ENCODE peak calls at places on chromosomes 1 and 21, in six cellular contexts. W, I, T, H, E and O are unnamed samples.

GRCh38 chr1:173453982-173454381 is 23.2 kb upstream of the PRDX6 start:
- DNase-seq in I (no peak), W (no peak), H (no peak), E (no peak), T (no peak), O (no peak)

GRCh38 chr1:232423591-232423990 is 206.3 kb downstream of the SIPA1L2 start:
- DNase-seq in T (no peak), E (no peak), H (no peak), I (no peak), W (peak; percentile 56), O (peak; percentile 50)

GRCh38 chr1:16017461-16018303 is at the start of gene HSPB7:
- DNase-seq in H (peak; percentile 96), I (peak; percentile 81), T (no peak), W (peak; percentile 76), E (peak; percentile 62), O (no peak)

GRCh38 chr1:206905295-206906164 is 8.3 kb downstream of the IL24 start:
- DNase-seq in W (peak; percentile 93), H (no peak), E (no peak), I (no peak), T (peak; percentile 51), O (peak; percentile 97)

GRCh38 chr1:192628406-192629057 is 7.4 kb upstream of the RGS13 start:
- DNase-seq in I (no peak), W (no peak), E (no peak), H (no peak), T (no peak), O (no peak)

GRCh38 chr1:96234299-96234698 is 487.3 kb upstream of the PTBP2 start:
- DNase-seq in T (no peak), I (peak; percentile 53), W (peak; percentile 70), E (no peak), H (peak; percentile 38), O (peak; percentile 76)

GRCh38 chr1:198528376-198528775 is 12.1 kb downstream of the ATP6V1G3 start:
- DNase-seq in W (peak; percentile 26), I (no peak), H (no peak), E (no peak), T (no peak), O (peak; percentile 19)

GRCh38 chr1:78649628-78650027 is at the start of gene IFI44:
- DNase-seq in T (peak; percentile 78), I (peak; percentile 90), H (peak; percentile 81), E (peak; percentile 92), W (peak; percentile 85), O (peak; percentile 81)

GRCh38 chr1:14715771-14716170 is 117.3 kb downstream of the KAZN start:
- DNase-seq in H (no peak), I (no peak), E (no peak), W (no peak), T (no peak), O (no peak)

GRCh38 chr1:1124786-1125642 is 9.1 kb upstream of the C1orf159 start:
- DNase-seq in I (peak; percentile 80), H (no peak), W (no peak), T (no peak), E (peak; percentile 89), O (no peak)

GRCh38 chr1:2392071-2392442 is 416 bp downstream of the RER1 start:
- DNase-seq in W (no peak), E (no peak), I (no peak), H (no peak), T (no peak), O (no peak)

GRCh38 chr21:23016617-23017016 is 2018.4 kb downstream of the NCAM2 start:
- DNase-seq in T (no peak), W (no peak), E (no peak), I (no peak), H (no peak), O (peak; percentile 33)

GRCh38 chr1:81543764-81544163 is 257.0 kb upstream of the ADGRL2 start:
- DNase-seq in H (no peak), I (no peak), T (no peak), W (no peak), E (no peak), O (no peak)

GRCh38 chr21:16978309-16978895 is 534.4 kb upstream of the CXADR start:
- DNase-seq in T (no peak), H (no peak), I (no peak), W (no peak), E (no peak), O (no peak)

GRCh38 chr1:8343464-8344001 is 25.6 kb downstream of the SLC45A1 start:
- DNase-seq in T (no peak), W (peak; percentile 97), E (peak; percentile 74), H (peak; percentile 90), I (peak; percentile 76), O (peak; percentile 93)

GRCh38 chr1:201171063-201172036 is 17.1 kb upstream of the TMEM9 start:
- DNase-seq in E (peak; percentile 69), H (peak; percentile 34), T (peak; percentile 52), I (peak; percentile 31), W (peak; percentile 58), O (peak; percentile 32)

GRCh38 chr1:155392898-155393411 is 72.3 kb downstream of the RUSC1 start:
- DNase-seq in T (no peak), W (peak; percentile 29), H (no peak), E (no peak), I (peak; percentile 40), O (no peak)

GRCh38 chr1:211735208-211736170 is 60.1 kb upstream of the NEK2 start:
- DNase-seq in E (peak; percentile 74), H (no peak), W (peak; percentile 88), I (no peak), T (no peak), O (peak; percentile 100)

GRCh38 chr1:25706146-25707089 is 89.8 kb downstream of the MAN1C1 start:
- DNase-seq in W (no peak), T (no peak), I (no peak), E (no peak), H (no peak), O (no peak)

GRCh38 chr1:30048905-30049304 is 674.5 kb downstream of the MATN1 start:
- DNase-seq in I (peak; percentile 17), W (no peak), E (peak; percentile 3), H (no peak), T (no peak), O (no peak)

GRCh38 chr1:30912913-30913652 is 4.5 kb upstream of the SDC3 start:
- DNase-seq in I (peak; percentile 34), E (peak; percentile 68), T (no peak), H (peak; percentile 18), W (no peak), O (no peak)

GRCh38 chr1:232596666-232597303 is 33.1 kb downstream of the SIPA1L2 start:
- DNase-seq in I (no peak), E (no peak), T (no peak), W (no peak), H (no peak), O (no peak)

GRCh38 chr1:16978589-16979474 is 1.6 kb downstream of the MFAP2 start:
- DNase-seq in T (no peak), H (peak; percentile 87), E (no peak), W (peak; percentile 97), I (no peak), O (no peak)

GRCh38 chr1:229758101-229759036 is 132.3 kb downstream of the URB2 start:
- DNase-seq in I (no peak), W (no peak), E (no peak), T (no peak), H (no peak), O (no peak)

GRCh38 chr1:201499795-201500669 is 6.9 kb downstream of the CSRP1 start:
- DNase-seq in T (no peak), W (no peak), I (no peak), H (no peak), E (no peak), O (peak; percentile 45)

GRCh38 chr1:25245809-25246599 is 1.2 kb downstream of the RSRP1 start:
- DNase-seq in T (no peak), W (peak; percentile 62), E (no peak), H (no peak), I (no peak), O (peak; percentile 38)

GRCh38 chr1:1298861-1299685 is 8.7 kb downstream of the ACAP3 start:
- DNase-seq in T (no peak), E (no peak), W (no peak), I (no peak), H (no peak), O (no peak)

DNA sequence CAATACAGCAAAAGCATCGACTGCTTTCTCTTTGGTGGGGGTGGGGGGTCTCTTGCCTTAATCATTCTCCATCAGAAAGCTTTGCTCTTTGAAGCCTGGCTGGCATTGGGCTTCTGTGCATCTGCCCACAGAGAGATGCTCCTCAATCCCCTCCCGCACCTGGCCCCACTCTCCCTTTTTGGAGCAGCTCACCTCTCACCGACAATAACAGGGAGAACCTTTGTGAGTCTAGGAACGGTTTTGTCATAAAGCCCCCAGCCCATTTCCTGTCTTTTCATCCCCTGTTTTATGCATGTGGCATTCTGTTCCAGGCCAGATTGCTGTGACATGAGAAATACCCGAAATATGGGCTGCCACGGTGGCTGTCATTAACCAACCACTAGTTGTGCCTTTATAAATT is 469.0 kb upstream of the VAMP3 start:
- DNase-seq in T (no peak), E (no peak), I (no peak), W (no peak), H (no peak), O (no peak)
- TF ChIP-seq CTCF in T (no peak), E (no peak), I (no peak), W (no peak), H (no peak), O (no peak)

DNA sequence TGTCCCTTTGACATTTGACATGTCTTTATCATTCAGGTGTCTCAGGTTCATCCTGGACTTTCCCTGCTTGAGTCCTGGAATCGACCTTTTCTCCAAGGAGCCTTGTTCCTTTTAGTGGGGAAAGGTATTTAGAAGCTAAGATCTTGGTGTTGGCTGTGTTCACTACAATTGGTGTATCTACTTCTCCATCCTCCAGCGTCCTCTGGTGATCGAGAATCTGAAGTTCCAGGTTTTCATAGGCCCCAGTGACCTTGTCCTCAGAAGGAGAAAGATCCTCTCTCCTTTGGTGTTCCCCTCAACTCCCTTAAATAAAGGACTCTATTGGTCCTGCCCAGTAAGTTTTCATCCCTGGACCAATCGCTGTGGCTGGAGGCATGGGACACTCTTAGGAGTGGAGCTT is 22.1 kb downstream of the MROH7 start:
- DNase-seq in E (no peak), I (no peak), W (no peak), H (no peak), T (no peak), O (no peak)
- TF ChIP-seq CTCF in E (no peak), I (no peak), W (no peak), H (no peak), T (no peak), O (no peak)

GRCh38 chr1:63087966-63088365 is 234.4 kb upstream of the FOXD3 start:
- DNase-seq in E (no peak), I (no peak), H (no peak), T (no peak), W (no peak), O (no peak)
- TF ChIP-seq CTCF in E (no peak), I (no peak), H (no peak), T (no peak), W (no peak), O (no peak)

GRCh38 chr1:182192215-182192614 is 130.7 kb upstream of the ZNF648 start:
- DNase-seq in E (no peak), H (no peak), W (no peak), T (no peak), I (no peak), O (no peak)

GRCh38 chr1:182196897-182197546 is 135.5 kb upstream of the ZNF648 start:
- DNase-seq in W (peak; percentile 76), E (no peak), H (peak; percentile 63), I (no peak), T (no peak), O (peak; percentile 42)

GRCh38 chr1:182195733-182196132 is 134.2 kb upstream of the ZNF648 start:
- DNase-seq in E (no peak), W (no peak), I (no peak), H (no peak), T (no peak), O (no peak)

GRCh38 chr1:182191716-182192115 is 130.2 kb upstream of the ZNF648 start:
- DNase-seq in E (no peak), T (no peak), I (no peak), W (no peak), H (no peak), O (no peak)

GRCh38 chr1:182193908-182194550 is 132.5 kb upstream of the ZNF648 start:
- DNase-seq in T (no peak), H (peak; percentile 63), E (peak; percentile 70), W (peak; percentile 98), I (no peak), O (peak; percentile 97)
- TF ChIP-seq CTCF in T (no peak), H (no peak), E (no peak), W (no peak), I (no peak), O (no peak)